ENCODE peak calls at places on chromosome 13, in five cellular contexts. M is pancreas; U is fibroblast of lung; F is mesendoderm; K is CD4-positive, alpha-beta T cell. T is an unnamed sample.

GRCh38 chr13:102825921-102826706 is 19.7 kb upstream of the ERCC5 start:
- DNase-seq in M (no peak), K (no peak), F (peak; percentile 42), U (peak; percentile 90), T (no peak)

GRCh38 chr13:48194392-48194754 is 38.6 kb upstream of the ITM2B start:
- DNase-seq in M (no peak), U (no peak), K (no peak), F (no peak), T (no peak)

GRCh38 chr13:99528547-99528946 is 27.3 kb downstream of the TM9SF2 start:
- DNase-seq in U (peak; percentile 13), M (no peak), F (no peak), K (peak; percentile 16), T (no peak)

GRCh38 chr13:29893438-29893837 is 43.0 kb upstream of the UBL3 start:
- DNase-seq in M (no peak), F (no peak), U (no peak), K (no peak), T (no peak)

GRCh38 chr13:26558074-26558805 is 757 bp downstream of the WASF3 start:
- DNase-seq in K (no peak), F (peak; percentile 44), U (peak; percentile 19), M (peak; percentile 10), T (peak; percentile 53)

GRCh38 chr13:31755211-31755610 is 15.9 kb downstream of the RXFP2 start:
- DNase-seq in F (no peak), M (no peak), U (no peak), K (no peak), T (no peak)

GRCh38 chr13:35514801-35515502 is 38.5 kb upstream of the MAB21L1 start:
- DNase-seq in M (no peak), F (peak; percentile 16), K (no peak), U (no peak), T (no peak)

GRCh38 chr13:35349673-35350278 is 126.7 kb downstream of the MAB21L1 start:
- DNase-seq in M (no peak), F (peak; percentile 16), U (peak; percentile 4), K (no peak), T (no peak)

GRCh38 chr13:37621811-37622361 is 23.3 kb upstream of the POSTN start:
- DNase-seq in F (no peak), U (peak; percentile 98), K (no peak), M (peak; percentile 2), T (no peak)

GRCh38 chr13:102039264-102039663 is 362.6 kb downstream of the FGF14 start:
- DNase-seq in U (no peak), M (no peak), F (no peak), K (no peak), T (no peak)

DNA sequence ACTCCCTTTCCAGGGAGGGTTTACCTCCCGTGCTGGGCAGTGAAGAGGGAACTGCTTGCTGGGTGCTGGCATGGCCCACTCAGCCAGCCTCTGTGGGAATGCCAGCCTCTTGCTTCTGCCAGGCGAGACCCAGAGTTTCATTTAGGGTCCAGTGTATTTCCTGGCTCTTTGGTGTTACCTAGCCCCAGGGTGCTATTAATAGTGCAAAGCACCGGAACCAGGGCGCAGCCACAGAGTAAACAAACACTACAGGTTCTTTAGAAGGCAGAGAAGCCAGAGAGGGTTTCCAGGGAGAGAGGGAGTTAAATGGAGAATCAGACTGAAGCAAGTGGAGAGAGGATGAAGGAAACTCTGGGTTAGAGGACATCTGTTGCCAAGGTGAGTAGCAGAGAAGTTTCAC is 74.9 kb upstream of the SPATA13 start:
- DNase-seq in M (no peak), U (no peak), K (no peak), F (no peak), T (no peak)
- H3K27ac ChIP-seq in M (no peak overlapping the region), U (no peak overlapping the region), K (no peak overlapping the region), F (no peak overlapping the region), T (no peak overlapping the region)

GRCh38 chr13:114033541-114034315 is 59.9 kb upstream of the C13orf46 start:
- DNase-seq in U (no peak), K (no peak), M (no peak), F (no peak), T (no peak)
- H3K27ac ChIP-seq in U (peak overlapping the region; percentile 83), K (peak overlapping the region; percentile 30), M (no peak overlapping the region), F (no peak overlapping the region), T (peak overlapping the region; percentile 95)

GRCh38 chr13:40895207-40895606 is 105.8 kb downstream of the SLC25A15 start:
- DNase-seq in F (no peak), U (no peak), M (no peak), K (no peak), T (no peak)

GRCh38 chr13:40897058-40897457 is 107.6 kb downstream of the SLC25A15 start:
- DNase-seq in K (no peak), U (no peak), M (no peak), F (no peak), T (no peak)

GRCh38 chr13:40895715-40896184 is 106.3 kb downstream of the SLC25A15 start:
- DNase-seq in U (no peak), M (no peak), K (no peak), F (no peak), T (no peak)
- H3K27ac ChIP-seq in U (no peak overlapping the region), M (no peak overlapping the region), K (no peak overlapping the region), F (no peak overlapping the region), T (peak overlapping the region; percentile 59)

GRCh38 chr13:98503175-98504028 is 73.5 kb downstream of the STK24 start:
- DNase-seq in F (no peak), U (peak; percentile 48), K (no peak), M (no peak), T (no peak)

GRCh38 chr13:98506343-98507059 is 70.4 kb downstream of the STK24 start:
- DNase-seq in U (no peak), F (no peak), M (no peak), K (no peak), T (no peak)

GRCh38 chr13:98504371-98504963 is 72.4 kb downstream of the STK24 start:
- DNase-seq in F (no peak), K (no peak), U (no peak), M (no peak), T (no peak)

GRCh38 chr13:98500963-98501421 is 75.9 kb downstream of the STK24 start:
- DNase-seq in M (no peak), F (no peak), U (no peak), K (no peak), T (no peak)

DNA sequence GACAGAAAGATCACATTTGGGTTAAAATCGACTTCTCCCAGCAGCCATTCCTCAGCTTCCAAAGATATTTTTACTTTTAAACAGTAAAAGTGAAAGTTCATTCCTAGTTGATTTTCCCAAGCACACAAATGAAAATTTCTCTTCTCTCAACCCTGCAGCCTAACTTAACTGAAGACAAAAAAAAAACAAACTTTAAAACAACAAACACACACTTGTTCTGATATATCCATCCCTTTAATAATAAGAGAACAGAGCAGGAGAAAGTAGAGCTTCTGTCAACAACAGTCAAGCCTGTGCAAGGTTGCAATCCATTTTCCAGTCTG is 72.9 kb downstream of the STK24 start:
- DNase-seq in F (no peak), M (no peak), U (no peak), K (no peak), T (no peak)
- H3K27ac ChIP-seq in F (no peak overlapping the region), M (no peak overlapping the region), U (peak overlapping the region; percentile 67), K (no peak overlapping the region), T (no peak overlapping the region)

GRCh38 chr13:51333421-51333820 is 6.1 kb upstream of the SERPINE3 start:
- DNase-seq in M (no peak), K (no peak), F (no peak), U (no peak), T (no peak)

GRCh38 chr13:51332566-51333361 is 6.7 kb upstream of the SERPINE3 start:
- DNase-seq in M (no peak), U (no peak), F (no peak), K (no peak), T (no peak)

GRCh38 chr13:51330741-51331140 is 8.8 kb upstream of the SERPINE3 start:
- DNase-seq in M (no peak), K (no peak), F (no peak), U (no peak), T (no peak)

GRCh38 chr13:51333826-51334225 is 5.7 kb upstream of the SERPINE3 start:
- DNase-seq in F (no peak), K (no peak), M (no peak), U (no peak), T (no peak)

DNA sequence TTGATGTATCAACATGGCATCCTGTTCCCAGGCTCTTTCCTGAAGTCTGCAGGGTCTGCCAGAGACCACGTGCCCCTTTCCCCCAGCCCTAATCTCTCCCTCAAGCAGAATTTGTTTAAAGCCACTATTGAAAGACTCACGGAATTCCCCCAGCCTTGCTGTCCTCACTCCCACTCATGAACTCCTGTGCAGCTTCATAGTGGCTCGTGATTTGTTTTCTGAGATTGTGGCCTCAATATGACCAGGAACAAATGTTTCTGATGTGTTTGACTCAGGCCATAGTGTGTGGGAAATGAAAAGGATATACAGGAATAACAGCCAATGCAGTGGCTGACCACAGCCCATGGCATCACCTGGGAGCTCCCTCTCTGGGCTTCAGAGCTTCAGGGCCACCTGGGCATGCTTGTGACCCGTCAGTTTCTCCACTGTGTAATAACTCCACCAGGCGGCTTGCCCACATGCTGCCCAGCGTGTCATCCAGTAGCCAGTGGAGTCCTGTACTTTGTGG is 8.1 kb upstream of the SERPINE3 start:
- DNase-seq in F (no peak), U (no peak), K (no peak), M (no peak), T (no peak)
- H3K27ac ChIP-seq in F (no peak overlapping the region), U (no peak overlapping the region), K (no peak overlapping the region), M (no peak overlapping the region), T (no peak overlapping the region)

GRCh38 chr13:51769455-51770127 is 34.4 kb downstream of the DHRS12 start:
- DNase-seq in F (no peak), K (no peak), M (peak; percentile 69), U (no peak), T (peak; percentile 23)

GRCh38 chr13:51770681-51771417 is 33.1 kb downstream of the DHRS12 start:
- DNase-seq in M (peak; percentile 47), K (no peak), F (no peak), U (no peak), T (no peak)

GRCh38 chr13:51768378-51768921 is 35.5 kb downstream of the DHRS12 start:
- DNase-seq in K (no peak), M (no peak), F (peak; percentile 75), U (no peak), T (no peak)

GRCh38 chr13:51770160-51770559 is 33.8 kb downstream of the DHRS12 start:
- DNase-seq in F (no peak), U (no peak), K (no peak), M (peak; percentile 59), T (no peak)

GRCh38 chr13:51768976-51769375 is 35.0 kb downstream of the DHRS12 start:
- DNase-seq in K (no peak), M (no peak), F (no peak), U (no peak), T (no peak)
- H3K27ac ChIP-seq in K (no peak overlapping the region), M (peak overlapping the region; percentile 93), F (no peak overlapping the region), U (no peak overlapping the region), T (no peak overlapping the region)